ENCODE peak calls at places on chromosomes 16 and 17, in eight cellular contexts. M is tibial nerve; U is activated CD8-positive, alpha-beta T cell treated with anti-CD3 and anti-CD28 coated beads for 36 hours; L is cardiac muscle cell; V is cardiac fibroblast; H is neural crest cell; I is HepG2; Z is psoas muscle. A is an unnamed sample.

GRCh38 chr17:44829558-44830358 is at the start of gene GJC1:
- DNase-seq in V (peak; percentile 28), I (no peak), Z (peak; percentile 56), M (no peak), U (peak; percentile 28), L (peak; percentile 61), H (peak; percentile 51), A (no peak)

GRCh38 chr16:749010-749409 is 8.2 kb upstream of the CIAO3 start:
- DNase-seq in Z (no peak), H (no peak), M (no peak), V (peak; percentile 84), L (no peak), U (no peak), I (no peak), A (peak; percentile 75)

GRCh38 chr16:72085002-72085401 is 8.4 kb downstream of the TXNL4B start:
- DNase-seq in V (no peak), Z (no peak), M (no peak), H (no peak), L (no peak), U (no peak), I (no peak), A (no peak)

GRCh38 chr17:81731271-81731670 is 19.2 kb downstream of the SLC25A10 start:
- DNase-seq in I (no peak), Z (no peak), M (no peak), V (no peak), H (no peak), L (no peak), U (no peak), A (peak; percentile 80)

GRCh38 chr17:76182016-76182764 is 41.1 kb upstream of the FOXJ1 start:
- DNase-seq in H (peak; percentile 98), V (peak; percentile 95), L (peak; percentile 83), Z (peak; percentile 92), U (peak; percentile 99), I (peak; percentile 89), M (peak; percentile 92), A (peak; percentile 90)

GRCh38 chr17:21037117-21037803 is 5.6 kb downstream of the USP22 start:
- DNase-seq in V (no peak), Z (no peak), I (no peak), M (no peak), U (no peak), L (no peak), H (no peak), A (no peak)

GRCh38 chr17:1997587-1998425 is 27.3 kb downstream of the RTN4RL1 start:
- DNase-seq in H (peak; percentile 43), M (no peak), I (peak; percentile 77), L (peak; percentile 42), U (no peak), Z (no peak), V (no peak), A (no peak)

GRCh38 chr17:13931752-13932477 is 137.4 kb upstream of the COX10 start:
- DNase-seq in L (no peak), U (no peak), Z (peak; percentile 83), H (no peak), I (no peak), M (peak; percentile 79), V (peak; percentile 79), A (no peak)

GRCh38 chr17:50471009-50471905 is 2.6 kb upstream of the CHAD start:
- DNase-seq in V (no peak), M (no peak), L (no peak), U (no peak), Z (peak; percentile 61), H (no peak), I (no peak), A (no peak)

GRCh38 chr17:15966879-15967248 is 21.9 kb downstream of the ADORA2B start:
- DNase-seq in H (peak; percentile 10), U (no peak), L (peak; percentile 10), Z (no peak), I (peak; percentile 35), V (no peak), M (no peak), A (no peak)

GRCh38 chr17:44187131-44187899 is 543 bp downstream of the TMUB2 start:
- DNase-seq in H (no peak), L (no peak), V (peak; percentile 61), Z (no peak), I (no peak), M (no peak), U (peak; percentile 50), A (peak; percentile 11)

GRCh38 chr17:57946798-57947358 is 8.3 kb downstream of the CUEDC1 start:
- DNase-seq in L (no peak), U (peak; percentile 50), M (no peak), V (peak; percentile 76), H (no peak), Z (peak; percentile 63), I (peak; percentile 80), A (peak; percentile 63)

GRCh38 chr17:78862073-78863023 is 21.7 kb upstream of the USP36 start:
- DNase-seq in L (no peak), I (peak; percentile 62), U (no peak), H (no peak), Z (peak; percentile 89), M (peak; percentile 79), V (peak; percentile 97), A (peak; percentile 97)

GRCh38 chr17:27564463-27564862 is 66.5 kb upstream of the LGALS9 start:
- DNase-seq in V (no peak), U (no peak), M (no peak), H (no peak), Z (peak; percentile 17), I (no peak), L (no peak), A (no peak)

GRCh38 chr17:34393401-34393800 is 30.4 kb upstream of the CCL1 start:
- DNase-seq in L (no peak), U (no peak), H (no peak), Z (no peak), M (no peak), V (no peak), I (no peak), A (no peak)

GRCh38 chr16:22316411-22316811 is 19.2 kb downstream of the POLR3E start:
- DNase-seq in M (no peak), I (no peak), L (no peak), Z (peak; percentile 46), U (no peak), H (no peak), V (no peak), A (no peak)

GRCh38 chr16:12896562-12896961 is 4.8 kb upstream of the SHISA9 start:
- DNase-seq in V (peak; percentile 22), H (peak; percentile 25), M (no peak), Z (no peak), L (peak; percentile 67), U (no peak), I (peak; percentile 74), A (peak; percentile 50)

GRCh38 chr17:67376509-67376891 is 581 bp upstream of the PITPNC1 start:
- DNase-seq in L (peak; percentile 31), U (peak; percentile 48), Z (no peak), V (peak; percentile 36), H (no peak), M (no peak), I (no peak), A (peak; percentile 44)

GRCh38 chr17:19935169-19935568 is 42.5 kb downstream of the AKAP10 start:
- DNase-seq in L (no peak), H (no peak), V (peak; percentile 59), Z (no peak), M (no peak), U (no peak), I (no peak), A (peak; percentile 24)

GRCh38 chr16:58345574-58346354 is 46.5 kb upstream of the GINS3 start:
- DNase-seq in H (no peak), M (no peak), L (no peak), Z (no peak), V (peak; percentile 11), U (no peak), I (no peak), A (no peak)
- TF ChIP-seq CTCF in H (peak; percentile 51), M (no peak), L (peak; percentile 25), Z (no peak), V (peak; percentile 8), U (peak; percentile 41), I (no peak), A (peak; percentile 70)

GRCh38 chr17:60139438-60140285 is 10.1 kb upstream of the CA4 start:
- DNase-seq in V (peak; percentile 69), M (peak; percentile 40), U (peak; percentile 71), I (peak; percentile 47), H (peak; percentile 76), Z (peak; percentile 86), L (peak; percentile 88), A (peak; percentile 32)
- TF ChIP-seq CTCF in V (peak; percentile 75), M (peak; percentile 56), U (peak; percentile 47), I (peak; percentile 93), H (peak; percentile 71), Z (peak; percentile 54), L (peak; percentile 75), A (peak; percentile 58)

GRCh38 chr16:87671221-87671620 is 68.9 kb downstream of the JPH3 start:
- DNase-seq in U (no peak), M (no peak), L (no peak), I (no peak), Z (no peak), V (no peak), H (no peak), A (no peak)
- TF ChIP-seq CTCF in U (no peak), M (no peak), L (no peak), I (peak; percentile 10), Z (no peak), V (no peak), H (no peak), A (no peak)

DNA sequence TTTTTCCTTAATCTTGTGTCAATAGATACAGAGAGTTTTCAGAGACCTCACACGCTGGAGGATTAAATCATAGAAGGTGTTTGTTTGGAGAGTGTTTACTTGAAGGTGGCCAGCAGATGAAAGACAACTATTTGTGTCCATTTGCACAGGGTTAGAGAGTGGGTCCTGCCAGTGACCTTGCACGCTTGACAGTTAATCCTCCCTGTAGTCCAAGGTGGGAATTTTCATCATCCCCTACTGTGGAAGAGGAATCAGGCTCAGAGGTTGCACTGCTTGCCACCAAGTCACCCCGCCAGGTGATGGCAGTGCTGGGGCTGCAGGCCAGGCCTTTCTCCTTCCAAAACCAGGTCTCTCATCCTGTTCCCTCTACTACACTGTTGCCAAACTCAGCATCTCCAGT is 12.3 kb downstream of the CDH1 start:
- DNase-seq in M (no peak), U (no peak), V (no peak), H (no peak), I (peak; percentile 66), Z (no peak), L (no peak), A (no peak)
- TF ChIP-seq CTCF in M (no peak), U (peak; percentile 13), V (no peak), H (no peak), I (peak; percentile 80), Z (no peak), L (no peak), A (no peak)

DNA sequence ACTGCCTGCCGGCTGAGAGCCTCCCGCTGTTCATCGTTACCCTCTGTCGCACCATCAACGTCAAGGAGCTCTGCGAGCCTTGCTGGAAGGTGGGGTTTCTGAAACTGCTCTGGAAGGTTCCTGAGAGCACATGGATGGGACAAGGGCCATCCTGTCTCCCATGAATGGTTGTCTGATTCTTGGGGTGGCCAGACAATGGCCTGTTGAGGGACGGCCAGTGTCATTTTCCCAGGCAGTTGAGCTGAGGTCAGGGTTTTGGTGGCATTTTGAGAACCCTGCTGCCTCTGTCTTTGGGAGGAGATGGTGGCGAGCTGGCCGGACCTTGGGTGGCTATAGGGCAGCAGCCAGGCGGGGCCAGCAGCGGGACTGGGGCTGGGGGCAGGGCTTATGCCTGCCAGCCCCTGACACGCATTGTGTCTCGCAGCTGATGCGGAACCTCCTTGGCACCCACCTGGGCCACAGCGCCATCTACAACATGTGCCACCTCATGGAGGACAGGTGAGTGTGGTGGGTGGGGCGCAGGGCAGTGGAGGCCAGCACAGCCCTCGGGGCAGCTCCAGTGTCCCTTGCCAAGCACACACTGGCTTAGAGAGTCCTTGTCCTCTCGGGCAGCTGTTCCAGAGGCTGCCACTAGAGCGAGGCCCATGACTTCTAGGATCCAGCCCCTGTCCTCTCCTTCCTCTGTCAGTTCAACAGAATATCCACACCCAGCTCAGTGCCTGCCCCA is 9.1 kb downstream of the TSC2 start:
- DNase-seq in M (no peak), V (no peak), L (no peak), H (no peak), I (no peak), Z (no peak), U (peak; percentile 15), A (no peak)
- TF ChIP-seq CTCF in M (peak; percentile 54), V (peak; percentile 30), L (peak; percentile 8), H (peak; percentile 52), I (peak; percentile 28), Z (no peak), U (no peak), A (peak; percentile 38)

A was measured in HFFc6.